ENCODE peak calls at places on chromosomes 16 and 17, in eight cellular contexts. One of them, this sample, is unnamed. For H3K4me1, the result is how much of the 10 kb centered on the place peaks cover.

GRCh38 chr17:1720856-1721386 is 3.6 kb upstream of the WDR81 start:
- DNase-seq in GM23248: peak
- DNase-seq in neural progenitor cell: peak
- DNase-seq in IMR-90: peak
- DNase-seq in OCI-LY7: peak
- DNase-seq in HCT116: peak
- DNase-seq in trophoblast cell: peak
- DNase-seq in H1: peak
- DNase-seq in this sample: peak

GRCh38 chr16:3145660-3146059 is 10.8 kb downstream of the ZNF213 start:
- DNase-seq in GM23248: no peak
- DNase-seq in neural progenitor cell: no peak
- DNase-seq in IMR-90: no peak
- DNase-seq in OCI-LY7: no peak
- DNase-seq in HCT116: no peak
- DNase-seq in trophoblast cell: no peak
- DNase-seq in H1: no peak
- DNase-seq in this sample: no peak

GRCh38 chr16:31331807-31332301 is 23.1 kb upstream of the ITGAX start:
- DNase-seq in GM23248: no peak
- DNase-seq in neural progenitor cell: no peak
- DNase-seq in IMR-90: no peak
- DNase-seq in OCI-LY7: no peak
- DNase-seq in HCT116: no peak
- DNase-seq in trophoblast cell: no peak
- DNase-seq in H1: no peak
- DNase-seq in this sample: no peak

GRCh38 chr17:61208301-61209098 is 191.1 kb upstream of the TBX2 start:
- DNase-seq in GM23248: peak
- DNase-seq in neural progenitor cell: no peak
- DNase-seq in IMR-90: peak
- DNase-seq in OCI-LY7: no peak
- DNase-seq in HCT116: no peak
- DNase-seq in trophoblast cell: no peak
- DNase-seq in H1: no peak
- DNase-seq in this sample: no peak

GRCh38 chr17:15306406-15306970 is 34.9 kb downstream of the TEKT3 start:
- DNase-seq in GM23248: peak
- DNase-seq in neural progenitor cell: no peak
- DNase-seq in IMR-90: peak
- DNase-seq in OCI-LY7: no peak
- DNase-seq in HCT116: no peak
- DNase-seq in trophoblast cell: no peak
- DNase-seq in H1: no peak
- DNase-seq in this sample: no peak

GRCh38 chr17:46179375-46179999 is 13.7 kb downstream of the KANSL1 start:
- DNase-seq in GM23248: no peak
- DNase-seq in neural progenitor cell: no peak
- DNase-seq in IMR-90: no peak
- DNase-seq in OCI-LY7: no peak
- DNase-seq in HCT116: no peak
- DNase-seq in trophoblast cell: no peak
- DNase-seq in H1: no peak
- DNase-seq in this sample: no peak

GRCh38 chr17:32483451-32484019 is 3.3 kb upstream of the CDK5R1 start:
- DNase-seq in GM23248: peak
- DNase-seq in neural progenitor cell: peak
- DNase-seq in IMR-90: peak
- DNase-seq in OCI-LY7: peak
- DNase-seq in HCT116: no peak
- DNase-seq in trophoblast cell: peak
- DNase-seq in H1: peak
- DNase-seq in this sample: peak

GRCh38 chr17:73369126-73369525 is 57.3 kb upstream of the CDC42EP4 start:
- DNase-seq in GM23248: no peak
- DNase-seq in neural progenitor cell: no peak
- DNase-seq in IMR-90: no peak
- DNase-seq in OCI-LY7: no peak
- DNase-seq in HCT116: no peak
- DNase-seq in trophoblast cell: no peak
- DNase-seq in H1: no peak
- DNase-seq in this sample: no peak

GRCh38 chr17:44604149-44605115 is 47.1 kb downstream of the FZD2 start:
- DNase-seq in GM23248: no peak
- DNase-seq in neural progenitor cell: no peak
- DNase-seq in IMR-90: no peak
- DNase-seq in OCI-LY7: no peak
- DNase-seq in HCT116: no peak
- DNase-seq in trophoblast cell: no peak
- DNase-seq in H1: no peak
- DNase-seq in this sample: no peak

GRCh38 chr16:3171855-3172593 is 16.0 kb upstream of the OR1F1 start:
- DNase-seq in GM23248: peak
- DNase-seq in neural progenitor cell: peak
- DNase-seq in IMR-90: peak
- DNase-seq in OCI-LY7: no peak
- DNase-seq in HCT116: no peak
- DNase-seq in trophoblast cell: no peak
- DNase-seq in H1: peak
- DNase-seq in this sample: no peak

GRCh38 chr17:38749222-38750043 is 1.3 kb upstream of the PCGF2 start:
- DNase-seq in GM23248: peak
- DNase-seq in neural progenitor cell: peak
- DNase-seq in IMR-90: peak
- DNase-seq in OCI-LY7: no peak
- DNase-seq in HCT116: peak
- DNase-seq in trophoblast cell: peak
- DNase-seq in H1: peak
- DNase-seq in this sample: peak

GRCh38 chr17:39822051-39822450 is 42.1 kb downstream of the IKZF3 start:
- DNase-seq in GM23248: no peak
- DNase-seq in neural progenitor cell: no peak
- DNase-seq in IMR-90: no peak
- DNase-seq in OCI-LY7: no peak
- DNase-seq in HCT116: no peak
- DNase-seq in trophoblast cell: no peak
- DNase-seq in H1: no peak
- DNase-seq in this sample: no peak

GRCh38 chr16:26672206-26672605 is 394.5 kb upstream of the C16orf82 start:
- DNase-seq in GM23248: no peak
- DNase-seq in neural progenitor cell: no peak
- DNase-seq in IMR-90: no peak
- DNase-seq in OCI-LY7: peak
- DNase-seq in HCT116: no peak
- DNase-seq in trophoblast cell: no peak
- DNase-seq in H1: no peak
- DNase-seq in this sample: no peak

GRCh38 chr16:3101841-3102470 is 2.9 kb upstream of the ZSCAN10 start:
- DNase-seq in GM23248: no peak
- DNase-seq in neural progenitor cell: peak
- DNase-seq in IMR-90: no peak
- DNase-seq in OCI-LY7: peak
- DNase-seq in HCT116: no peak
- DNase-seq in trophoblast cell: peak
- DNase-seq in H1: peak
- DNase-seq in this sample: no peak

GRCh38 chr17:58238147-58238634 is at the start of gene LPO:
- DNase-seq in GM23248: no peak
- DNase-seq in neural progenitor cell: no peak
- DNase-seq in IMR-90: no peak
- DNase-seq in OCI-LY7: no peak
- DNase-seq in HCT116: no peak
- DNase-seq in trophoblast cell: no peak
- DNase-seq in H1: no peak
- DNase-seq in this sample: no peak

GRCh38 chr17:71511266-71511995 is 609.4 kb upstream of the SOX9 start:
- DNase-seq in GM23248: no peak
- DNase-seq in neural progenitor cell: no peak
- DNase-seq in IMR-90: no peak
- DNase-seq in OCI-LY7: no peak
- DNase-seq in HCT116: no peak
- DNase-seq in trophoblast cell: no peak
- DNase-seq in H1: no peak
- DNase-seq in this sample: no peak

GRCh38 chr16:1426734-1427451 is 4.0 kb upstream of the PERCC1 start:
- DNase-seq in GM23248: no peak
- DNase-seq in neural progenitor cell: no peak
- DNase-seq in IMR-90: no peak
- DNase-seq in OCI-LY7: no peak
- DNase-seq in HCT116: no peak
- DNase-seq in trophoblast cell: no peak
- DNase-seq in H1: peak
- DNase-seq in this sample: no peak

GRCh38 chr17:55263565-55264272 is 1.0 kb upstream of the HLF start:
- DNase-seq in GM23248: no peak
- DNase-seq in neural progenitor cell: peak
- DNase-seq in IMR-90: no peak
- DNase-seq in OCI-LY7: no peak
- DNase-seq in HCT116: no peak
- DNase-seq in trophoblast cell: no peak
- DNase-seq in H1: peak
- DNase-seq in this sample: no peak

GRCh38 chr17:81735181-81736102 is 23.4 kb downstream of the SLC25A10 start:
- DNase-seq in GM23248: peak
- DNase-seq in neural progenitor cell: no peak
- DNase-seq in IMR-90: peak
- DNase-seq in OCI-LY7: no peak
- DNase-seq in HCT116: no peak
- DNase-seq in trophoblast cell: peak
- DNase-seq in H1: no peak
- DNase-seq in this sample: no peak

GRCh38 chr16:21197621-21198020 is 13.8 kb downstream of the ZP2 start:
- DNase-seq in GM23248: no peak
- DNase-seq in neural progenitor cell: no peak
- DNase-seq in IMR-90: no peak
- DNase-seq in OCI-LY7: no peak
- DNase-seq in HCT116: no peak
- DNase-seq in trophoblast cell: no peak
- DNase-seq in H1: no peak
- DNase-seq in this sample: no peak

GRCh38 chr16:20051147-20051546 is 22.5 kb downstream of the GPR139 start:
- DNase-seq in GM23248: no peak
- DNase-seq in neural progenitor cell: no peak
- DNase-seq in IMR-90: no peak
- DNase-seq in OCI-LY7: no peak
- DNase-seq in HCT116: no peak
- DNase-seq in trophoblast cell: no peak
- DNase-seq in H1: no peak
- DNase-seq in this sample: no peak

GRCh38 chr17:62637809-62638208 is 10.3 kb downstream of the MRC2 start:
- DNase-seq in GM23248: no peak
- DNase-seq in neural progenitor cell: peak
- DNase-seq in IMR-90: no peak
- DNase-seq in OCI-LY7: no peak
- DNase-seq in HCT116: peak
- DNase-seq in trophoblast cell: no peak
- DNase-seq in H1: no peak
- DNase-seq in this sample: no peak

GRCh38 chr16:30867747-30868146 is 26.1 kb downstream of the BCL7C start:
- DNase-seq in GM23248: peak
- DNase-seq in neural progenitor cell: no peak
- DNase-seq in IMR-90: no peak
- DNase-seq in OCI-LY7: no peak
- DNase-seq in HCT116: no peak
- DNase-seq in trophoblast cell: peak
- DNase-seq in H1: no peak
- DNase-seq in this sample: no peak

GRCh38 chr17:50218071-50218759 is 16.8 kb upstream of the COL1A1 start:
- DNase-seq in GM23248: peak
- DNase-seq in neural progenitor cell: no peak
- DNase-seq in IMR-90: peak
- DNase-seq in OCI-LY7: no peak
- DNase-seq in HCT116: no peak
- DNase-seq in trophoblast cell: no peak
- DNase-seq in H1: no peak
- DNase-seq in this sample: no peak
- H3K4me2 ChIP-seq in GM23248: peak
- H3K4me2 ChIP-seq in neural progenitor cell: no peak
- H3K4me2 ChIP-seq in IMR-90: peak
- H3K4me2 ChIP-seq in OCI-LY7: no peak
- H3K4me2 ChIP-seq in HCT116: peak
- H3K4me2 ChIP-seq in trophoblast cell: no peak
- H3K4me2 ChIP-seq in H1: no peak
- H3K4me2 ChIP-seq in this sample: peak

GRCh38 chr16:12458591-12459400 is 344.9 kb downstream of the CPPED1 start:
- DNase-seq in GM23248: no peak
- DNase-seq in neural progenitor cell: no peak
- DNase-seq in IMR-90: no peak
- DNase-seq in OCI-LY7: peak
- DNase-seq in HCT116: no peak
- DNase-seq in trophoblast cell: peak
- DNase-seq in H1: no peak
- DNase-seq in this sample: no peak
- H3K27ac ChIP-seq in GM23248: no peak
- H3K27ac ChIP-seq in neural progenitor cell: no peak
- H3K27ac ChIP-seq in IMR-90: no peak
- H3K27ac ChIP-seq in OCI-LY7: no peak
- H3K27ac ChIP-seq in HCT116: no peak
- H3K27ac ChIP-seq in trophoblast cell: no peak
- H3K27ac ChIP-seq in H1: no peak
- H3K27ac ChIP-seq in this sample: no peak

GRCh38 chr16:81744385-81744784 is 34.7 kb upstream of the PLCG2 start:
- DNase-seq in GM23248: no peak
- DNase-seq in neural progenitor cell: no peak
- DNase-seq in IMR-90: no peak
- DNase-seq in OCI-LY7: no peak
- DNase-seq in HCT116: no peak
- DNase-seq in trophoblast cell: no peak
- DNase-seq in H1: no peak
- DNase-seq in this sample: no peak
- H3K4me1 ChIP-seq in GM23248: under half
- H3K4me1 ChIP-seq in neural progenitor cell: under half
- H3K4me1 ChIP-seq in IMR-90: under half
- H3K4me1 ChIP-seq in OCI-LY7: half or more
- H3K4me1 ChIP-seq in HCT116: under half
- H3K4me1 ChIP-seq in trophoblast cell: under half
- H3K4me1 ChIP-seq in H1: under half
- H3K4me1 ChIP-seq in this sample: under half

DNA sequence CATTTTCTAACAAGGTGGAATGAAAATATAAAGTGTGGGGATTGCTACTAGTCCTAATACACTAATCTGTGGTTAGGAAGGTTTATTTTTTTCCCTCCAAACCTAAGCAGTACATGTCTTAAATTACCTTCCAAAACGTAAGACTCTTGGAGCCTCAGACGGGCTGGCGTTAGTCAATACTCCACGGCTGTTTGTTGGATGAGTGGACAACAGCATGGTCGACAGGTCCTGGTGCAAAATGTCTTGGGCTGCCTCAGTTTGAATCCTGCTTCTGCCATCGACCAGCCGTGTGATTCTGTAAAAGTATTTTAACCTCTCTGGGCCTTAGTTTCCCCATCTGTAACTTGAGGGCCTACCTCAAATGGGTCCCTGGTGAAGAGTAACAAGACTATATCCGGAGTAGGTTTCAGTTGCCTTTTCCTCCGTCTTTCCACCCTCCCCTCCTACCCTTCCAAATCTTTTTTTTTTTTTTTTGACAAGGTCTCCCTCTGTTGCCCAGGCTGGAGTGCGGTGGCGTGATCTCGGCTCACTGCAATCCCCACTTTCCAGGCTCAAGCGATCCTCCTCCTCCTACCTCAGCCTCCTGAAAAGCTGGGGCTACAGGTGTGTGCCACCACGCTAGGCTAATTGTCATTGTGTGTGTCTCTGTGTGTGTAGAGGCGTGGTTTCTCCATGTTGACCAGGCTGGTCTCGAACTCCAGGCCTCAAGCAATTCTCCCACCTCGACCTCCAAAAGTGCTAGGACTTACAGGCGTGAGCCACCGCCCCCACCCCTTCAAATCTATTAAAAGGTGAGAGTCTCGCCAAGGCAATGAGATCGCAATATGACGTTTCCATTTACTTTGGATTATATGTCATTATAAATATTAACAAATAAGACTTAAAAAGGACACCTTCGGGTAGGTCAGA is 5.8 kb downstream of the SCGB1C2 start:
- DNase-seq in GM23248: no peak
- DNase-seq in neural progenitor cell: no peak
- DNase-seq in IMR-90: no peak
- DNase-seq in OCI-LY7: no peak
- DNase-seq in HCT116: no peak
- DNase-seq in trophoblast cell: no peak
- DNase-seq in H1: no peak
- DNase-seq in this sample: no peak
- H3K4me2 ChIP-seq in GM23248: peak
- H3K4me2 ChIP-seq in neural progenitor cell: no peak
- H3K4me2 ChIP-seq in IMR-90: peak
- H3K4me2 ChIP-seq in OCI-LY7: no peak
- H3K4me2 ChIP-seq in HCT116: no peak
- H3K4me2 ChIP-seq in trophoblast cell: no peak
- H3K4me2 ChIP-seq in H1: no peak
- H3K4me2 ChIP-seq in this sample: peak